ENCODE peak calls at places on chromosomes 13 and 19, in five cellular contexts. I, J, X, C and A are unnamed samples.

GRCh38 chr13:30037306-30037705 is 186.9 kb upstream of the UBL3 start:
- DNase-seq in I (no peak), J (no peak), X (no peak), C (no peak), A (no peak)

GRCh38 chr13:44759723-44760360 is 183.7 kb upstream of the TSC22D1 start:
- DNase-seq in I (no peak), J (no peak), X (peak; percentile 72), C (no peak), A (no peak)

GRCh38 chr19:19319725-19320361 is 466 bp downstream of the SUGP1 start:
- DNase-seq in I (no peak), J (no peak), X (no peak), C (no peak), A (no peak)

GRCh38 chr19:30791116-30791515 is 418.9 kb downstream of the ZNF536 start:
- DNase-seq in I (no peak), J (no peak), X (no peak), C (no peak), A (no peak)

GRCh38 chr19:52735734-52736133 is 890 bp upstream of the ZNF611 start:
- DNase-seq in I (no peak), J (no peak), X (peak; percentile 85), C (peak; percentile 42), A (no peak)

GRCh38 chr13:43473437-43473836 is 313.3 kb downstream of the ENOX1 start:
- DNase-seq in I (no peak), J (no peak), X (no peak), C (no peak), A (no peak)

GRCh38 chr13:92963029-92963428 is 263.6 kb upstream of the GPC6 start:
- DNase-seq in I (no peak), J (no peak), X (no peak), C (no peak), A (no peak)

GRCh38 chr19:7242601-7243258 is 51.5 kb downstream of the INSR start:
- DNase-seq in I (no peak), J (no peak), X (no peak), C (no peak), A (no peak)

GRCh38 chr19:2702170-2703076 is at the start of gene GNG7:
- DNase-seq in I (peak; percentile 90), J (peak; percentile 90), X (peak; percentile 98), C (peak; percentile 80), A (peak; percentile 60)

GRCh38 chr19:4030981-4031380 is 23.4 kb downstream of the PIAS4 start:
- DNase-seq in I (peak; percentile 5), J (no peak), X (no peak), C (no peak), A (no peak)

GRCh38 chr13:111789011-111789410 is 277.9 kb upstream of the SOX1 start:
- DNase-seq in I (no peak), J (no peak), X (no peak), C (no peak), A (no peak)

GRCh38 chr19:55676384-55676783 is 1.4 kb downstream of the EPN1 start:
- DNase-seq in I (no peak), J (no peak), X (no peak), C (no peak), A (no peak)

GRCh38 chr13:23790591-23791170 is 98.5 kb downstream of the MIPEP start:
- DNase-seq in I (no peak), J (no peak), X (no peak), C (no peak), A (no peak)

GRCh38 chr13:68261105-68261504 is 1031.0 kb upstream of the PCDH9 start:
- DNase-seq in I (no peak), J (no peak), X (no peak), C (no peak), A (peak; percentile 19)

GRCh38 chr19:54331626-54332025 is 7.3 kb downstream of the LILRA4 start:
- DNase-seq in I (no peak), J (no peak), X (peak; percentile 43), C (no peak), A (no peak)

GRCh38 chr19:17555480-17555928 is at the start of gene COLGALT1:
- DNase-seq in I (peak; percentile 98), J (peak; percentile 98), X (peak; percentile 99), C (peak; percentile 100), A (peak; percentile 98)

GRCh38 chr13:71758823-71759222 is 108.2 kb downstream of the DACH1 start:
- DNase-seq in I (no peak), J (no peak), X (no peak), C (no peak), A (no peak)

GRCh38 chr13:42233726-42234125 is 38.2 kb upstream of the AKAP11 start:
- DNase-seq in I (no peak), J (no peak), X (no peak), C (no peak), A (no peak)

GRCh38 chr19:6217752-6218403 is 61.9 kb downstream of the MLLT1 start:
- DNase-seq in I (peak; percentile 25), J (no peak), X (no peak), C (no peak), A (no peak)

GRCh38 chr13:65095118-65095517 is 2135.0 kb downstream of the PCDH9 start:
- DNase-seq in I (no peak), J (no peak), X (no peak), C (no peak), A (no peak)

GRCh38 chr19:55679343-55680257 is 4.6 kb downstream of the EPN1 start:
- DNase-seq in I (peak; percentile 35), J (no peak), X (no peak), C (no peak), A (no peak)

GRCh38 chr19:31128291-31128690 is 220.9 kb downstream of the TSHZ3 start:
- DNase-seq in I (no peak), J (no peak), X (no peak), C (no peak), A (no peak)

GRCh38 chr13:21435710-21436151 is 23.4 kb downstream of the ZDHHC20 start:
- DNase-seq in I (peak; percentile 59), J (peak; percentile 10), X (peak; percentile 67), C (no peak), A (no peak)

GRCh38 chr19:38656171-38656981 is 8.9 kb downstream of the ACTN4 start:
- DNase-seq in I (peak; percentile 77), J (no peak), X (no peak), C (no peak), A (peak; percentile 91)